ENCODE peak calls at places on chromosomes 16 and 17, in seven cellular contexts. K, Y, U, A, R, I and L are unnamed samples.

GRCh38 chr16:81738831-81739496 is 40.1 kb upstream of the PLCG2 start:
- DNase-seq in I (no peak), R (peak; percentile 98), K (peak; percentile 23), U (no peak), A (no peak), Y (no peak), L (no peak)

GRCh38 chr17:78618264-78619066 is 41.3 kb upstream of the DNAH17 start:
- DNase-seq in I (no peak), A (no peak), R (peak; percentile 41), Y (no peak), U (no peak), K (no peak), L (no peak)

GRCh38 chr16:53822936-53823529 is 119.1 kb downstream of the FTO start:
- DNase-seq in A (no peak), R (no peak), I (no peak), U (no peak), Y (no peak), K (no peak), L (peak; percentile 76)

GRCh38 chr16:64469351-64469750 is 652.5 kb downstream of the CDH11 start:
- DNase-seq in U (no peak), I (no peak), K (no peak), A (no peak), R (no peak), Y (no peak), L (no peak)

GRCh38 chr17:9189870-9190269 is 168.6 kb downstream of the NTN1 start:
- DNase-seq in Y (no peak), A (no peak), K (no peak), U (no peak), I (no peak), R (no peak), L (no peak)

GRCh38 chr16:47873434-47873833 is 282.4 kb downstream of the ABCC12 start:
- DNase-seq in K (no peak), A (no peak), I (no peak), U (no peak), R (no peak), Y (no peak), L (no peak)

GRCh38 chr17:58331815-58332719 is 3.5 kb upstream of the TSPOAP1 start:
- DNase-seq in I (no peak), Y (no peak), R (peak; percentile 99), U (peak; percentile 79), A (no peak), K (peak; percentile 52), L (peak; percentile 81)

GRCh38 chr16:56569971-56570370 is 5.1 kb downstream of the MT4 start:
- DNase-seq in R (no peak), A (no peak), I (no peak), Y (no peak), U (no peak), K (no peak), L (no peak)

GRCh38 chr17:17154556-17154955 is 51.6 kb downstream of the PLD6 start:
- DNase-seq in I (no peak), U (no peak), Y (no peak), K (no peak), A (no peak), R (no peak), L (no peak)

GRCh38 chr17:29857823-29858222 is 72.2 kb downstream of the SSH2 start:
- DNase-seq in Y (no peak), I (no peak), A (no peak), K (no peak), U (no peak), R (no peak), L (no peak)

GRCh38 chr16:58264961-58265479 is 29.8 kb downstream of the PRSS54 start:
- DNase-seq in I (no peak), Y (no peak), A (no peak), U (no peak), R (no peak), K (no peak), L (no peak)

GRCh38 chr17:83086907-83087787 is 7.7 kb downstream of the METRNL start:
- DNase-seq in K (no peak), Y (no peak), R (no peak), A (no peak), U (no peak), I (no peak), L (no peak)

GRCh38 chr17:73387746-73388577 is 76.2 kb upstream of the CDC42EP4 start:
- DNase-seq in U (no peak), I (no peak), K (no peak), R (peak; percentile 47), Y (no peak), A (no peak), L (no peak)

GRCh38 chr17:68790481-68790880 is 164.7 kb downstream of the ABCA8 start:
- DNase-seq in I (no peak), U (no peak), K (no peak), A (no peak), R (no peak), Y (no peak), L (no peak)
- H3K27ac ChIP-seq in I (no peak overlapping the region), U (no peak overlapping the region), K (peak overlapping the region; percentile 36), A (no peak overlapping the region), R (no peak overlapping the region), Y (no peak overlapping the region), L (no peak overlapping the region)

GRCh38 chr17:32486091-32486700 is 597 bp upstream of the CDK5R1 start:
- DNase-seq in K (peak; percentile 40), A (peak; percentile 33), I (peak; percentile 62), U (peak; percentile 60), Y (peak; percentile 71), R (peak; percentile 94), L (peak; percentile 76)
- H3K27ac ChIP-seq in K (peak overlapping the region; percentile 81), A (peak overlapping the region; percentile 55), I (peak overlapping the region; percentile 59), U (peak overlapping the region; percentile 37), Y (peak overlapping the region; percentile 54), R (no peak overlapping the region), L (peak overlapping the region; percentile 51)

DNA sequence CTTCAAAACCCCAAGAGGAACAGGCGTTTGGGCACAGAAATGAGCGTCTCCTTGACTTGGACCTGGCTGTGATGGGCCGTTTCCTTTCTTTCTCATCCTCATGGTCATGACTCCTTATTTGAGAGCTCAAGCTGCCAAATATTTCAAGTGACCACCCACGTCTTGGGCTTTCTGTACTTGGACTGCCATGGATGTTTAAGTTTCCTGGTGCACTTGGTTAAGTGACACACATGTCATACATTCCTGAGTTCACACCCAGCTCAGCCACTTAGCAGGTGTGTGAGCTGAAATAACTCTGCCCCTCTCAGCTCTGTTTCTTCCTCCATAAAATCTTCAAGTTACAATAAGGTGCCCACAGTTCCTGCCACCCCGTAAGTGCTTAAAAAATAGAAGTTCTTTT is 114.5 kb downstream of the CLEC16A start:
- DNase-seq in K (no peak), U (no peak), A (no peak), I (no peak), R (no peak), Y (no peak), L (no peak)
- H3K27ac ChIP-seq in K (no peak overlapping the region), U (no peak overlapping the region), A (no peak overlapping the region), I (no peak overlapping the region), R (no peak overlapping the region), Y (no peak overlapping the region), L (no peak overlapping the region)

DNA sequence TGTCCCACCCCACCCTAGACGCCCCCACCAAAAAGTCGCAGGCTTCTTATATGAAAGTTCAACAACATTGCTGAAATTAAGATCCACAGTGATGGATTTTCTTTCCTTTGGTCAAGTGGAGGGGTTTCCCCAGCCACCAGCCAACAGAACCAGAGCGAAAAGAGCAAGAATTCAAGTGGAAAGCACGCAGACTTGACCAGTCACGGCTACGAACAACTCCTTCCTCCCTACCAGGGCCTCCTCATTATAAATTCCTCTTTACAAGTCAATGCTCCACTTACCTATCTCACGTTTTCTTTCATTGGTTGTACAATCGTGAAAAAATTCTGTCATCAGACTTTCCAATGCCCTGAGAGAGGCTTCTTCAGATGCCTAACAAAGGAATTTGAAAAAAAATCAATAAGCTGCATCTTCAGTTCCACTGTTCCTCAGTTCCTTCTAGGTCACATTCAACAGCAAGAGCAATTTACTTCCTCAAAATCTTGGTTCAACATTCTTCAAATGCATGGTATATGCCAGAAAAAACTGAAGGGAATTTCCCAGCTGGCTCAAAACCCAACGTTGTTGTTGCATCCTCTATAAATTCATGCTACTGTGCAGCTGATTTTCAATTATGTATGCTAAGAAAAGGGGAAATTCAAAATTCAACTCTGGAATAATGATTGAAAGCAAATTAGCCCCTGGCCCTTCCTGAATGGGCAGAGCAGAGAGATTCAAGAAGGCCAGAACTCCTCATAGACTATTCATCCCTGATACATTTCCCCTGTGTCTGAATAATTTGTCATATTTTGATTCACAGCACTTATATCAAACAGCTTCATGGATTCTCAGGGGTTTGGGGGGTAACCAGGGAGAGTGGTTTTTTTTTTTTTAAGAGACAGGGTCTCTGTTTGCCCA is 30.9 kb downstream of the XPO6 start:
- DNase-seq in Y (no peak), U (no peak), K (no peak), A (no peak), I (no peak), R (no peak), L (no peak)
- H3K27ac ChIP-seq in Y (peak overlapping the region; percentile 34), U (peak overlapping the region; percentile 39), K (no peak overlapping the region), A (no peak overlapping the region), I (no peak overlapping the region), R (peak overlapping the region; percentile 16), L (peak overlapping the region; percentile 60)

GRCh38 chr16:30054451-30054850 is 11.1 kb upstream of the ALDOA start:
- DNase-seq in K (no peak), U (no peak), A (no peak), I (no peak), Y (no peak), R (no peak), L (no peak)

GRCh38 chr16:30051518-30051917 is 14.0 kb upstream of the ALDOA start:
- DNase-seq in Y (no peak), I (no peak), R (no peak), A (no peak), U (no peak), K (no peak), L (no peak)

GRCh38 chr16:30054959-30055553 is 10.5 kb upstream of the ALDOA start:
- DNase-seq in A (no peak), U (no peak), K (no peak), I (peak; percentile 64), R (peak; percentile 81), Y (peak; percentile 92), L (no peak)

GRCh38 chr16:30052671-30053372 is 12.7 kb upstream of the ALDOA start:
- DNase-seq in U (peak; percentile 79), R (peak; percentile 97), A (peak; percentile 67), I (peak; percentile 86), Y (peak; percentile 94), K (peak; percentile 91), L (peak; percentile 84)

GRCh38 chr16:30053376-30054015 is 12.1 kb upstream of the ALDOA start:
- DNase-seq in R (no peak), K (no peak), U (no peak), Y (no peak), I (no peak), A (no peak), L (no peak)
- H3K27ac ChIP-seq in R (no peak overlapping the region), K (no peak overlapping the region), U (peak overlapping the region; percentile 2), Y (peak overlapping the region; percentile 19), I (no peak overlapping the region), A (peak overlapping the region; percentile 60), L (no peak overlapping the region)